ENCODE peak calls at places on chromosome 12, in six cellular contexts. R, A, N, D, X and V are unnamed samples. For H3K27me3 and H3K36me3, the result is how much of the 10 kb centered on the place peaks cover.

GRCh38 chr12:131138638-131139362 is 185.1 kb downstream of the ADGRD1 start:
- DNase-seq in A (no peak), X (no peak), R (no peak), N (peak), D (no peak), V (no peak)

GRCh38 chr12:18752280-18752920 is 14.5 kb downstream of the CAPZA3 start:
- DNase-seq in D (no peak), N (no peak), A (no peak), X (no peak), R (peak), V (peak)

GRCh38 chr12:46663297-46663696 is 162.5 kb downstream of the SLC38A4 start:
- DNase-seq in X (no peak), N (no peak), D (no peak), A (no peak), R (no peak), V (no peak)

GRCh38 chr12:101414533-101415119 is 7.1 kb upstream of the ARL1 start:
- DNase-seq in X (no peak), N (no peak), D (peak), R (peak), A (no peak), V (no peak)

GRCh38 chr12:120514002-120514401 is 15.0 kb downstream of the COQ5 start:
- DNase-seq in D (no peak), A (no peak), N (no peak), X (no peak), R (no peak), V (no peak)

GRCh38 chr12:124279846-124280360 is 15.0 kb upstream of the RFLNA start:
- DNase-seq in N (no peak), D (peak), R (no peak), A (no peak), X (no peak), V (no peak)

GRCh38 chr12:69044887-69045286 is 111.9 kb upstream of the CPM start:
- DNase-seq in R (no peak), N (no peak), A (no peak), D (no peak), X (no peak), V (no peak)

GRCh38 chr12:11894890-11895289 is 175.8 kb upstream of the BCL2L14 start:
- DNase-seq in R (no peak), N (no peak), A (no peak), D (no peak), X (no peak), V (no peak)

GRCh38 chr12:72271741-72272661 is at the start of gene TRHDE:
- DNase-seq in X (peak), D (peak), N (no peak), R (peak), A (peak), V (no peak)

GRCh38 chr12:112243255-112243965 is 118.0 kb downstream of the TRAFD1 start:
- DNase-seq in N (no peak), D (no peak), R (no peak), A (no peak), X (no peak), V (no peak)

GRCh38 chr12:122064780-122065588 is 13.6 kb upstream of the MLXIP start:
- DNase-seq in A (no peak), X (peak), R (peak), N (no peak), D (peak), V (peak)

GRCh38 chr12:56978397-56979138 is 21.2 kb upstream of the RDH16 start:
- DNase-seq in R (no peak), X (no peak), N (no peak), D (no peak), A (no peak), V (no peak)

GRCh38 chr12:111546758-111547383 is 52.2 kb downstream of the ATXN2 start:
- DNase-seq in X (no peak), A (no peak), R (peak), N (no peak), D (no peak), V (no peak)

GRCh38 chr12:47139010-47139681 is 59.4 kb upstream of the AMIGO2 start:
- DNase-seq in X (no peak), A (no peak), R (no peak), D (no peak), N (no peak), V (no peak)

GRCh38 chr12:92943482-92944250 is 14.6 kb upstream of the EEA1 start:
- DNase-seq in N (no peak), A (no peak), X (no peak), R (peak), D (no peak), V (no peak)

GRCh38 chr12:15214851-15215601 is 6.2 kb downstream of the RERG start:
- DNase-seq in A (no peak), X (no peak), D (no peak), N (no peak), R (no peak), V (no peak)

GRCh38 chr12:73452672-73453469 is 1084.8 kb upstream of the ATXN7L3B start:
- DNase-seq in D (no peak), N (no peak), R (no peak), A (no peak), X (no peak), V (no peak)

GRCh38 chr12:47903927-47904646 is 707 bp downstream of the VDR start:
- DNase-seq in A (peak), N (peak), R (peak), D (peak), X (peak), V (peak)

GRCh38 chr12:43072431-43072830 is 479.6 kb downstream of the ADAMTS20 start:
- DNase-seq in R (no peak), N (no peak), A (no peak), X (no peak), D (no peak), V (no peak)

GRCh38 chr12:84842406-84843013 is 70.1 kb downstream of the SLC6A15 start:
- DNase-seq in N (no peak), D (peak), R (peak), A (no peak), X (no peak), V (no peak)

GRCh38 chr12:94545937-94546771 is 86.5 kb upstream of the CEP83 start:
- DNase-seq in X (peak), D (peak), N (no peak), R (peak), A (no peak), V (peak)

GRCh38 chr12:130775953-130776856 is 60.1 kb upstream of the RIMBP2 start:
- DNase-seq in D (peak), X (peak), R (peak), A (peak), N (peak), V (peak)

GRCh38 chr12:130520784-130521183 is 183.1 kb downstream of the PIWIL1 start:
- DNase-seq in A (no peak), R (no peak), X (no peak), N (no peak), D (no peak), V (no peak)

GRCh38 chr12:22313276-22313995 is 21.1 kb downstream of the ST8SIA1 start:
- DNase-seq in X (no peak), R (no peak), A (no peak), N (no peak), D (no peak), V (no peak)

GRCh38 chr12:121610239-121611149 is 15.8 kb upstream of the ORAI1 start:
- DNase-seq in A (no peak), D (no peak), N (no peak), X (no peak), R (peak), V (no peak)

GRCh38 chr12:39065455-39065854 is 160.1 kb upstream of the CPNE8 start:
- DNase-seq in D (no peak), R (no peak), N (no peak), X (no peak), A (no peak), V (no peak)

DNA sequence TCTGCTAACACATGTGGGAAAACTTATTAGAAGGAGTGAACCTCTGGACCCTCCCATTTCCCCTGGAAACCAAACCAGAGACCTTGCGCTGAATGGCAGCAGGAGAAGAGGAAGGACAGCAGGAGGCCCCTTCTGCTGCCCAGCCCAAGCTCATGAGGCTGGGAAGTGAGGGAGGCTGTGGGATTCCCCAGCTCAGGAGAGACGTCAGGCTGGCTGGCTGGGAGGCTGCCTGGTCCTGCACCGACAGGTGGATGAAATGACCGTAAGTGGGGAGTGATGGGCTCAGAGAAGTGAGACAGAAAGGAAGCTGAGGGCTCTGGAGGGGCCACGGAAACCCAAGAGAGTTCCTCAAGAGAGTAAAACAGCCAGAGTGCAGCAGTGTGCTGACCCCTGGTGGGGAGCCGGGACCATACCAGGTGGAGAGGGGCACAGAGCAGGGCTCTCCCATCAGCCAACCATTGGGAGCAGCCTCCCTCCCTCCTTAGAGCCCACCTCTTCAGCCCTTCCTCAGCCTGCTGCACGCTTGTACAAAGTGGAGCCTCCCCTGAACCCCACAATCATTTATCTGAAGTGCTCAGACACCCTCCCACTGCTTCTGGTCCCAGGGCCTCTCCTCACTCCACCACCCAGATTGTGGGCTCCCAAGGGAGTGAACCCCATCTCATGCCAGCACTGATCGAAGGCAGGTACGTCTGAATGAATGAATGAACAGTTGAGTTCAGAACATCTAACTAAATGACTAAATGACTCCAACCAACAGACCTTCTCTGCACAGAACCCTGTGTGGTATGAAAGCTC is 14.0 kb downstream of the TAMALIN start:
- DNase-seq in A (peak), X (peak), R (peak), D (peak), N (peak), V (no peak)
- H3K27me3 ChIP-seq in A (under half), X (under half), R (under half), D (under half), N (under half), V (under half)

GRCh38 chr12:48923117-48923516 is 2.2 kb downstream of the FKBP11 start:
- DNase-seq in X (no peak), D (no peak), R (no peak), N (no peak), A (no peak), V (no peak)

GRCh38 chr12:48917857-48918537 is 7.3 kb downstream of the FKBP11 start:
- DNase-seq in R (no peak), X (no peak), D (no peak), N (peak), A (no peak), V (no peak)
- H3K36me3 ChIP-seq in R (under half), X (under half), D (under half), N (under half), A (under half), V (under half)

DNA sequence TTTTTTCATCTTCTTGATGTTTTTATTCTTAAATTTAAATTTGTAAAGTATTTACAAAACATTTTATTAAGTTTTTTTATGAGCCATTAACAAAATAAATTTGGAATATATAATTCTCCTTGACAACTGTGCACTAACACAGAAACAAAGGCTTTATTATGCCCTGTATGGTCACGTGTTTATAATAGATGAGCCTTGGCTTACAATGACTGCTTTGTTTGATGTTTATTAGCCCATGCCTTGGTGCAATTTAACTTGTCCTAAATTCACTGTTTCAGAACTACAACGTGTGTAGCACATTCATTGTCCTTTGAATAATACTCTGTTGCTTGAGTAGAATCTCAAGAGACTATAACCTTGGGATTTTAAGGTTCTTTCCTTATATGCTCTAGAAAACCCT is 59.8 kb downstream of the CNTN1 start:
- DNase-seq in A (no peak), R (no peak), D (no peak), N (no peak), X (no peak), V (no peak)
- H3K27me3 ChIP-seq in A (under half), R (under half), D (under half), N (under half), X (under half), V (under half)

DNA sequence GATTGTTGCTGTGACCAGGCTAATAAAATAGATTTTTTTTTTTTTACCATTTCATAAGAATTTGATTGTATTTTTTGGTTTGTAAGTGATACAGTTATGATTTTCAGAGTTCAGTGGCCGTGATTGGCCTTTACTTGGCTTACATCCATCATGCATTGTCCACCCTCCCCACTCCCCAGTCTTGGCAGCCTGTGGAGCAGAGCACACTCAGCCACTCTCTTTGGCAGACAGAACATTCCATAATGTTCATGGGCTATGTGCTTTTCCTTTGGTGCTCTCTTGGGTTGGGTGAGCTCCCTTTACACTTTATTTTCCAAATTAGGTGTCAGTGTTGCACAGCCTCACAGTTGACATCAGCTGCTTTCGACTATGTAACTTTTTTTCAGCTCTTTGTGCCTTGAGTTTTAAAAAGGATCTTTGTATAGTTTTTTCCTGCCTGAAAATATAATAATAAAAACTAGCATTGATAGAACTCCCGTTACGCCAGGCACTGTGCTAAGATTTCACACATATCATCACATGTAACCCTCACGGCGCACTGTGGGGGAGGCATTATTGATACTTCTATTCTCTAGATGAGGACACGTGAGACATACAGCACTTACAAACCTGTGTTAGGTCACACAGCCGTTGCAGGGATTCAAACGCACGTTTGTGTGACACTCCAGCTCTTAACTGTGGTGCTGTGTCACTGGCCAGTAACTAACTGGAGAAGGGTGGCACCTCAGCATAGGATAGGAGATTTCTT is 21.5 kb downstream of the SUDS3 start:
- DNase-seq in D (no peak), A (no peak), N (no peak), X (no peak), R (peak), V (no peak)
- H3K36me3 ChIP-seq in D (under half), A (under half), N (under half), X (half or more), R (under half), V (under half)

GRCh38 chr12:132582582-132583279 is 27.7 kb downstream of the LRCOL1 start:
- DNase-seq in X (peak), A (no peak), N (no peak), R (no peak), D (no peak), V (no peak)
- H3K27me3 ChIP-seq in X (under half), A (under half), N (under half), R (under half), D (under half), V (under half)

DNA sequence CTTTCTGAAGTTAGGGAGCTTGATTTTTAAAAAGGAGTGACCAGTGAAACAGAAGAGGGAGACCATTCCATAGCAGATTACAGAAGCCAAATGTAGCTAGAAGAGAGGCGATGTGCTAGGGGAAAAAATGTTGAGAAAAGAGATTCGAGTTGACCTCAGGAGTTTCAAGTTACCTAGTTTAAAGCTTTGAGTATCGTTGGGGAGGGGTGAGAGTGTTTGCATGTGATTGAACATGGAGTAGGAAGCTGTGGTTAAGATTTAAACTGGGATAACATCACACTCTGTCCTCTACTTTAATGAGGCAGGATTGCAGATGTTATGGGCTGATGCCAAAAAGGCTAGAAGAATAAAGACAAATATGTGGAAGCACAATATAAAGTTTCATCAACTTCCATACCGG is 3.7 kb downstream of the LETMD1 start:
- DNase-seq in R (no peak), D (no peak), N (no peak), X (no peak), A (no peak), V (no peak)
- H3K36me3 ChIP-seq in R (under half), D (under half), N (under half), X (under half), A (under half), V (under half)